ENCODE peak calls at places on chromosomes 3 and 15, in four cellular contexts. U, M, E and B are unnamed samples.

GRCh38 chr3:4794798-4795197 is 184.4 kb upstream of the BHLHE40 start:
- DNase-seq in U (no peak), M (no peak), E (no peak), B (no peak)

GRCh38 chr3:53167418-53168174 is 6.6 kb downstream of the PRKCD start:
- DNase-seq in U (no peak), M (no peak), E (no peak), B (no peak)

GRCh38 chr15:25137013-25137412 is 182.2 kb downstream of the SNRPN start:
- DNase-seq in U (no peak), M (no peak), E (no peak), B (no peak)

GRCh38 chr3:72010044-72010443 is 225.1 kb upstream of the PROK2 start:
- DNase-seq in U (no peak), M (no peak), E (no peak), B (no peak)

GRCh38 chr3:40079845-40080240 is 229.7 kb upstream of the EIF1B start:
- DNase-seq in U (no peak), M (no peak), E (no peak), B (no peak)

GRCh38 chr15:77819841-77820728 is 187.4 kb upstream of the LINGO1 start:
- DNase-seq in U (no peak), M (peak; percentile 15), E (no peak), B (no peak)

GRCh38 chr15:29686079-29686425 is 136.2 kb downstream of the TJP1 start:
- DNase-seq in U (no peak), M (no peak), E (no peak), B (no peak)

GRCh38 chr3:14225421-14225820 is 46.8 kb downstream of the LSM3 start:
- DNase-seq in U (no peak), M (no peak), E (no peak), B (no peak)

GRCh38 chr15:80588801-80589200 is 106.3 kb upstream of the ABHD17C start:
- DNase-seq in U (peak; percentile 100), M (no peak), E (peak; percentile 95), B (peak; percentile 46)

DNA sequence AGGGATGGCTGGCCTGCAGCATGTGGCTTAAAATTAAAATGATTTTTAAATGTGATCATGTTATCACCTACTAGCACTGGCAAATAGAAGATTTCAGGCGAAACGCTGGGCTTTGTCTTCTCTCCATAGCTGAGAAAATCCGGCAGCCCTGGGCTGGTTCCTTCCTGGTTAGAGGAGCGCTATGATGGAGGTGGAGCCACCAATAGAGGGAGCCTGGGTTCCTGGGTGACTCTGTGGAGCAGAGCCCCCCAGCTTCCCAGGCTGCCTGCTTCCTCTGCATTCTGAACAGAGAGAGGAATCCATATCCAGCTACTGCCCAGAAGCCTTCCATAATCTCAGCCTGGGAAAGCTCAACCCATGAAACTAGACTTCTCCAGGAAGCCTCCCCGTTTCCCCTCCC is 32.6 kb upstream of the IQSEC1 start:
- DNase-seq in U (no peak), M (no peak), E (no peak), B (no peak)
- TF ChIP-seq CTCF in U (no peak), M (no peak), E (no peak), B (no peak)

GRCh38 chr15:51973220-51973619 is 1.6 kb upstream of the LEO1 start:
- DNase-seq in U (no peak), M (no peak), E (no peak), B (no peak)

GRCh38 chr15:51970132-51970817 is 1.3 kb downstream of the LEO1 start:
- DNase-seq in U (no peak), M (no peak), E (no peak), B (no peak)

GRCh38 chr15:51969728-51970127 is 1.9 kb downstream of the LEO1 start:
- DNase-seq in U (peak; percentile 23), M (no peak), E (no peak), B (no peak)

GRCh38 chr15:51970981-51971352 is 611 bp downstream of the LEO1 start:
- DNase-seq in U (no peak), M (no peak), E (no peak), B (no peak)

GRCh38 chr15:51971353-51972133 is at the start of gene LEO1:
- DNase-seq in U (peak; percentile 98), M (peak; percentile 69), E (peak; percentile 97), B (peak; percentile 94)
- TF ChIP-seq CTCF in U (peak; percentile 38), M (no peak), E (peak; percentile 51), B (peak; percentile 28)

DNA sequence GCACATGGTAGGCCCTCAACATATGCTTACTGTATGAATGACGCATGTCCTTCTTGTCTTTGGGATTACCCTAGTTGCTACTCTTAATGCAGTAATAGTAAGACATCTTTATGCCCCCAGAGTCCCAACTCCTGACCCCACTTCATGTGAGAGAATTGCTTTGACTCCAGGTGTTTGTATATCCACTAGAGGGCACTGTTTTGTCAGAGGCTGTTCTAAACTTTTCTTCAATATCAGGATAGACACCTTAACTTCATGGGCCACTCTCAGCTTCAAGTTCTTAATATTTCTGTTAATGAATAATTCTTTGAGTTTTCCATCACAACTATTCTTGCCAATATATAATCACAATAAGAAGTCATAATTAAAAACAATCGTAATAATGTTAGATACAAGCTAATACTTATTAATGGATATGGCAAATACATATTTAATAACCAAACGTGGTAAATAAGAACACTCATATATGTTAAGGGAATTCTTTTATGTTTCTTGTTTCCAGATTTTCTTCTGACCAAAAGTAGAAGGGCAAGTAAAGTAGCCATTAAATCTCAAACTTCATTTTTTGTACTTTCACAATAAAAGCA is 337.2 kb upstream of the DNAJC19 start:
- DNase-seq in U (no peak), M (no peak), E (no peak), B (no peak)
- TF ChIP-seq CTCF in U (peak; percentile 19), M (no peak), E (peak; percentile 69), B (no peak)

DNA sequence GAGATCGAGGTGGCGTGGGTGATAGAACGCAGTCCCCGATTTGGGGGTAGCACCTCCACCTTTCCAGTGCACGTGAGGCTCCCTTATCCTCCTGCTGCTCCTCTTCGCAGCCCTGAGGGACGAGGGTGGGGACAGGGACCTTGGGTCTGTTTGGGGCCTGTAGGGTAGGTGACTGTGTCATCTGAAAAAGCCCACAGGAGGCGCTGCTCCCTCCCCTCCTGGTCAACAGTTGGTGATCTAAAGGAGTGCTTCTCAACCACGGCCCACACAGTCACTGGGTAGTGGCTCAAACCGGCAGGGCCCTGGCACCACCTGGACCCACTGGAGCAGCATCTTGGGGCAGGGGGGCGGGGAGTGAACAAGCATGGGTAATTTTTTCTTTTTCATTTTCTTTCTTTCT is 7.1 kb downstream of the LRRK1 start:
- DNase-seq in U (no peak), M (no peak), E (no peak), B (no peak)
- TF ChIP-seq CTCF in U (no peak), M (no peak), E (no peak), B (peak; percentile 10)

DNA sequence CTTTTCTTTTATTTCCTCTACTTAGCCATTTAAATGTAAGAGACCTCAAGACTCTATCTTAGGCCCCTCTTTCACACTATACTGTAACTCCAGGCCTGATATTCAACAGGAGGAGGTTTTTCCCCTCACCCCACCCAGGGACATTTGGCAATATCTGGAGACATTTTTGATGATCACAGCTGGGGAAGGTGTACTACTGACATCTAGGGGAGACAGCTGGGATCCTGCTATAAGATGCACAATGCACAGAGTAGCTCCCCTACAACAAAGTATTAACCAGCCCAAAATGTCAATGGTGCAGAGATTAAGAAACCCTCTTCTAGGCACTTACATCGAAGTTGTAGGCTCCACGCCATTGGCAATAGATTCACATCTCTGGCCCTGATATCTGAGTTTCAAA is 517.5 kb upstream of the UBE2E2 start:
- DNase-seq in U (no peak), M (no peak), E (no peak), B (no peak)
- TF ChIP-seq CTCF in U (no peak), M (no peak), E (no peak), B (no peak)

GRCh38 chr3:115784739-115785571 is 161.6 kb downstream of the GAP43 start:
- DNase-seq in U (peak; percentile 96), M (no peak), E (peak; percentile 85), B (peak; percentile 95)
- TF ChIP-seq CTCF in U (no peak), M (peak; percentile 4), E (no peak), B (no peak)

DNA sequence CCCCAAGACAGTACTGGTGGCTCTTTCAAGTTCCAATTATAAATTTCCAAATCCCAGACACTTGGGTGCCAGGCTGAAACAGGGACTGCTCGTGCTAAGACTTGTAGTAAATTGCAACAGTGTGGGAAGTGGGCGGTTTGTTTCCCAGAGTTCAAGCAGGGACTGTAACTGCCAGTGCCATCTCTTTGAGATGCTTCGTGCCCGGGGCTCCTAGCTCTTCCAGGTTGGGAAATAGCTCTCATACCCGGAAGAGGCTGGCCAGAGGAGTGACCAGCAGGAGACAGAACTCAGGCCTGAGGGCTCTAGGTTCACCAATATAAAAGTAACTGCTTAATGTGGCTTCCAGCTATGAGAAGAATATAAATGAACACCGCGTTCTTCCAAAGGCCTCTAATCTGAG is 54.0 kb upstream of the NEO1 start:
- DNase-seq in U (no peak), M (no peak), E (no peak), B (no peak)
- TF ChIP-seq CTCF in U (no peak), M (no peak), E (no peak), B (no peak)

GRCh38 chr3:22089284-22089683 is 338.3 kb upstream of the ZNF385D start:
- DNase-seq in U (peak; percentile 1), M (no peak), E (no peak), B (no peak)
- TF ChIP-seq CTCF in U (peak; percentile 39), M (no peak), E (peak; percentile 49), B (peak; percentile 11)